ENCODE peak calls at places on chromosomes 4 and X, in four cellular contexts. One of them, this sample, is unnamed.

GRCh38 chr4:53858744-53859143 is 205.7 kb downstream of the CHIC2 start:
- DNase-seq in LoVo: no peak
- DNase-seq in NCI-H82: no peak
- DNase-seq in stimulated activated CD4-positive, alpha-beta T cell treated with anti-CD3 and anti-CD28 coated beads, TNF-alpha, amount 100 ng/mL, for 1 hour: no peak
- DNase-seq in this sample: no peak

GRCh38 chr4:76802546-76803021 is 95.4 kb downstream of the SOWAHB start:
- DNase-seq in LoVo: no peak
- DNase-seq in NCI-H82: no peak
- DNase-seq in stimulated activated CD4-positive, alpha-beta T cell treated with anti-CD3 and anti-CD28 coated beads, TNF-alpha, amount 100 ng/mL, for 1 hour: no peak
- DNase-seq in this sample: peak; percentile 22

GRCh38 chrX:53246231-53246630 is 21.2 kb upstream of the KDM5C start:
- DNase-seq in LoVo: no peak
- DNase-seq in NCI-H82: no peak
- DNase-seq in stimulated activated CD4-positive, alpha-beta T cell treated with anti-CD3 and anti-CD28 coated beads, TNF-alpha, amount 100 ng/mL, for 1 hour: no peak
- DNase-seq in this sample: no peak

GRCh38 chr4:52106701-52107100 is 55.6 kb downstream of the SPATA18 start:
- DNase-seq in LoVo: no peak
- DNase-seq in NCI-H82: no peak
- DNase-seq in stimulated activated CD4-positive, alpha-beta T cell treated with anti-CD3 and anti-CD28 coated beads, TNF-alpha, amount 100 ng/mL, for 1 hour: no peak
- DNase-seq in this sample: peak; percentile 35

GRCh38 chr4:128512161-128512560 is 224.5 kb upstream of the PGRMC2 start:
- DNase-seq in LoVo: no peak
- DNase-seq in NCI-H82: no peak
- DNase-seq in stimulated activated CD4-positive, alpha-beta T cell treated with anti-CD3 and anti-CD28 coated beads, TNF-alpha, amount 100 ng/mL, for 1 hour: no peak
- DNase-seq in this sample: no peak

GRCh38 chr4:100581337-100581736 is 63.5 kb upstream of the EMCN start:
- DNase-seq in LoVo: peak; percentile 54
- DNase-seq in NCI-H82: no peak
- DNase-seq in stimulated activated CD4-positive, alpha-beta T cell treated with anti-CD3 and anti-CD28 coated beads, TNF-alpha, amount 100 ng/mL, for 1 hour: no peak
- DNase-seq in this sample: no peak

GRCh38 chr4:109701566-109702399 is 1.5 kb downstream of the CASP6 start:
- DNase-seq in LoVo: peak; percentile 15
- DNase-seq in NCI-H82: peak; percentile 34
- DNase-seq in stimulated activated CD4-positive, alpha-beta T cell treated with anti-CD3 and anti-CD28 coated beads, TNF-alpha, amount 100 ng/mL, for 1 hour: no peak
- DNase-seq in this sample: peak; percentile 61

GRCh38 chrX:65668362-65669310 is 1.2 kb downstream of the MSN start:
- DNase-seq in LoVo: peak; percentile 6
- DNase-seq in NCI-H82: peak; percentile 90
- DNase-seq in stimulated activated CD4-positive, alpha-beta T cell treated with anti-CD3 and anti-CD28 coated beads, TNF-alpha, amount 100 ng/mL, for 1 hour: no peak
- DNase-seq in this sample: peak; percentile 38

GRCh38 chrX:41275661-41276609 is 58.0 kb upstream of the DDX3X start:
- DNase-seq in LoVo: peak; percentile 50
- DNase-seq in NCI-H82: peak; percentile 78
- DNase-seq in stimulated activated CD4-positive, alpha-beta T cell treated with anti-CD3 and anti-CD28 coated beads, TNF-alpha, amount 100 ng/mL, for 1 hour: peak; percentile 19
- DNase-seq in this sample: peak; percentile 76

GRCh38 chr4:164485169-164485568 is 268.8 kb upstream of the SMIM31 start:
- DNase-seq in LoVo: no peak
- DNase-seq in NCI-H82: no peak
- DNase-seq in stimulated activated CD4-positive, alpha-beta T cell treated with anti-CD3 and anti-CD28 coated beads, TNF-alpha, amount 100 ng/mL, for 1 hour: no peak
- DNase-seq in this sample: no peak

GRCh38 chr4:15341733-15342300 is 86.0 kb upstream of the C1QTNF7 start:
- DNase-seq in LoVo: no peak
- DNase-seq in NCI-H82: no peak
- DNase-seq in stimulated activated CD4-positive, alpha-beta T cell treated with anti-CD3 and anti-CD28 coated beads, TNF-alpha, amount 100 ng/mL, for 1 hour: no peak
- DNase-seq in this sample: no peak

GRCh38 chr4:94701606-94702300 is 56.0 kb upstream of the BMPR1B start:
- DNase-seq in LoVo: no peak
- DNase-seq in NCI-H82: no peak
- DNase-seq in stimulated activated CD4-positive, alpha-beta T cell treated with anti-CD3 and anti-CD28 coated beads, TNF-alpha, amount 100 ng/mL, for 1 hour: no peak
- DNase-seq in this sample: no peak

GRCh38 chrX:34875204-34875603 is 67.4 kb upstream of the FAM47B start:
- DNase-seq in LoVo: peak; percentile 9
- DNase-seq in NCI-H82: no peak
- DNase-seq in stimulated activated CD4-positive, alpha-beta T cell treated with anti-CD3 and anti-CD28 coated beads, TNF-alpha, amount 100 ng/mL, for 1 hour: no peak
- DNase-seq in this sample: no peak

GRCh38 chr4:155570661-155571060 is 96.0 kb upstream of the GUCY1A1 start:
- DNase-seq in LoVo: no peak
- DNase-seq in NCI-H82: no peak
- DNase-seq in stimulated activated CD4-positive, alpha-beta T cell treated with anti-CD3 and anti-CD28 coated beads, TNF-alpha, amount 100 ng/mL, for 1 hour: no peak
- DNase-seq in this sample: no peak

GRCh38 chrX:10755477-10756334 is 135.3 kb upstream of the MID1 start:
- DNase-seq in LoVo: no peak
- DNase-seq in NCI-H82: no peak
- DNase-seq in stimulated activated CD4-positive, alpha-beta T cell treated with anti-CD3 and anti-CD28 coated beads, TNF-alpha, amount 100 ng/mL, for 1 hour: no peak
- DNase-seq in this sample: peak; percentile 20

GRCh38 chrX:118207831-118208453 is 91.3 kb upstream of the KLHL13 start:
- DNase-seq in LoVo: no peak
- DNase-seq in NCI-H82: no peak
- DNase-seq in stimulated activated CD4-positive, alpha-beta T cell treated with anti-CD3 and anti-CD28 coated beads, TNF-alpha, amount 100 ng/mL, for 1 hour: no peak
- DNase-seq in this sample: no peak